ENCODE peak calls at places on chromosomes 13 and 19, in six cellular contexts. Q, J, T, A, O and P are unnamed samples.

GRCh38 chr13:48162182-48162581 is 67.3 kb upstream of the MED4 start:
- ATAC-seq in T (no peak), J (no peak), O (no peak), Q (no peak), A (no peak), P (no peak)

GRCh38 chr13:106599875-106600797 is 32.2 kb upstream of the ARGLU1 start:
- ATAC-seq in A (no peak), J (no peak), T (no peak), Q (no peak), O (no peak), P (no peak)

GRCh38 chr13:47757681-47758080 is 243.4 kb downstream of the SUCLA2 start:
- ATAC-seq in O (peak), Q (no peak), J (no peak), A (no peak), T (no peak), P (no peak)

GRCh38 chr19:5220866-5221265 is 119.7 kb downstream of the PTPRS start:
- ATAC-seq in O (no peak), J (no peak), A (no peak), T (no peak), Q (no peak), P (no peak)

GRCh38 chr19:3404324-3405260 is 38.2 kb downstream of the NFIC start:
- ATAC-seq in Q (no peak), A (no peak), O (peak), J (no peak), T (peak), P (peak)

GRCh38 chr19:6204212-6204611 is 68.7 kb downstream of the ACSBG2 start:
- ATAC-seq in A (no peak), J (no peak), Q (no peak), T (no peak), O (no peak), P (no peak)

GRCh38 chr19:24099829-24100228 is 12.8 kb downstream of the ZNF254 start:
- ATAC-seq in Q (no peak), A (no peak), J (no peak), O (no peak), T (no peak), P (no peak)

GRCh38 chr13:112124100-112124499 is 57.2 kb downstream of the SOX1 start:
- ATAC-seq in A (no peak), J (no peak), Q (no peak), O (no peak), T (no peak), P (no peak)

GRCh38 chr13:25901460-25902376 is 150.1 kb downstream of the SHISA2 start:
- ATAC-seq in J (no peak), Q (peak), A (peak), O (peak), T (peak), P (peak)